ENCODE peak calls at places on chromosomes 13 and 19, in four cellular contexts. I is AG08395; W is NCI-H524 treated with DMSO at 0.1 percent for 48 hours; M is activated CD4-positive, alpha-beta T cell treated with anti-CD3 and anti-CD28 coated beads for 1 hour. G is an unnamed sample.

GRCh38 chr19:49282184-49282583 is 42.8 kb downstream of the SLC6A16 start:
- DNase-seq in I (no peak), W (no peak), M (no peak), G (no peak)

GRCh38 chr13:75968103-75968838 is 332.1 kb downstream of the LMO7 start:
- DNase-seq in I (peak), W (no peak), M (no peak), G (no peak)

GRCh38 chr13:29878101-29878500 is 27.7 kb upstream of the UBL3 start:
- DNase-seq in I (no peak), W (no peak), M (no peak), G (no peak)

GRCh38 chr13:78679329-78679728 is 20.4 kb upstream of the OBI1 start:
- DNase-seq in I (no peak), W (no peak), M (no peak), G (no peak)

GRCh38 chr13:41680900-41681299 is 223.6 kb downstream of the RGCC start:
- DNase-seq in I (no peak), W (no peak), M (no peak), G (no peak)

GRCh38 chr13:22499919-22500318 is 680.9 kb upstream of the SGCG start:
- DNase-seq in I (no peak), W (no peak), M (no peak), G (no peak)

GRCh38 chr19:55075366-55075998 is at the start of gene EPS8L1:
- DNase-seq in I (no peak), W (no peak), M (no peak), G (no peak)

GRCh38 chr13:46831588-46832194 is 34.7 kb upstream of the ESD start:
- DNase-seq in I (peak), W (peak), M (no peak), G (peak)

GRCh38 chr19:39795001-39795400 is 16.3 kb downstream of the LEUTX start:
- DNase-seq in I (no peak), W (no peak), M (no peak), G (no peak)

GRCh38 chr13:59119475-59119874 is 1044.3 kb downstream of the DIAPH3 start:
- DNase-seq in I (no peak), W (no peak), M (no peak), G (no peak)

GRCh38 chr13:43020794-43021193 is 2.6 kb upstream of the DNAJC15 start:
- DNase-seq in I (no peak), W (no peak), M (no peak), G (no peak)

GRCh38 chr13:66657165-66657895 is 572.8 kb downstream of the PCDH9 start:
- DNase-seq in I (peak), W (peak), M (no peak), G (peak)

GRCh38 chr19:1851581-1852293 is 3.5 kb upstream of the REXO1 start:
- DNase-seq in I (no peak), W (no peak), M (peak), G (peak)

GRCh38 chr19:24159707-24160106 is 72.7 kb downstream of the ZNF254 start:
- DNase-seq in I (no peak), W (no peak), M (no peak), G (no peak)